ENCODE peak calls at places on chromosomes 12 and 14, in six cellular contexts. Z is T-helper 9 cell, P is stomach, M is psoas muscle, F is lower lobe of right lung, L is activated T-cell treated with anti-CD3 and anti-CD28 coated beads for 1 hour. T is an unnamed sample.
A peak's percentile ranks its signal among the peaks of the same experiment; 100 is the strongest.

GRCh38 chr14:34300330-34300729 is 161.7 kb downstream of the SPTSSA start:
- DNase-seq in Z (no peak), P (no peak), M (no peak), F (no peak), L (no peak), T (no peak)

GRCh38 chr12:124809878-124810277 is 53.8 kb downstream of the SCARB1 start:
- DNase-seq in Z (no peak), P (no peak), M (no peak), F (no peak), L (no peak), T (no peak)

GRCh38 chr12:47316609-47317049 is 236.9 kb upstream of the AMIGO2 start:
- DNase-seq in Z (no peak), P (no peak), M (no peak), F (no peak), L (no peak), T (no peak)

GRCh38 chr12:48681416-48681737 is 661 bp downstream of the KANSL2 start:
- DNase-seq in Z (no peak), P (no peak), M (no peak), F (no peak), L (no peak), T (no peak)

GRCh38 chr12:24709201-24709600 is 239.7 kb downstream of the BCAT1 start:
- DNase-seq in Z (no peak), P (no peak), M (no peak), F (no peak), L (no peak), T (no peak)

GRCh38 chr14:67538501-67538900 is 5.4 kb downstream of the PLEKHH1 start:
- DNase-seq in Z (no peak), P (no peak), M (no peak), F (no peak), L (no peak), T (no peak)

GRCh38 chr14:68891851-68892660 is 87.0 kb downstream of the ACTN1 start:
- DNase-seq in Z (no peak), P (no peak), M (peak; percentile 44), F (no peak), L (no peak), T (peak; percentile 59)

GRCh38 chr12:43331935-43332334 is 220.1 kb downstream of the ADAMTS20 start:
- DNase-seq in Z (no peak), P (no peak), M (no peak), F (no peak), L (no peak), T (no peak)

GRCh38 chr12:131345521-131346436 is 365.1 kb upstream of the SFSWAP start:
- DNase-seq in Z (no peak), P (no peak), M (no peak), F (no peak), L (no peak), T (no peak)

GRCh38 chr12:34287437-34287836 is 265.1 kb downstream of the ALG10 start:
- DNase-seq in Z (no peak), P (no peak), M (peak; percentile 46), F (no peak), L (no peak), T (no peak)

GRCh38 chr12:4915752-4916151 is 6.0 kb downstream of the KCNA1 start:
- DNase-seq in Z (no peak), P (no peak), M (no peak), F (no peak), L (no peak), T (no peak)

GRCh38 chr12:66156654-66157053 is 13.1 kb downstream of the TMBIM4 start:
- DNase-seq in Z (no peak), P (no peak), M (no peak), F (no peak), L (no peak), T (no peak)

GRCh38 chr14:32382704-32383103 is 53.6 kb downstream of the AKAP6 start:
- DNase-seq in Z (no peak), P (no peak), M (no peak), F (no peak), L (no peak), T (no peak)

GRCh38 chr12:45503887-45504286 is 225.6 kb upstream of the ARID2 start:
- DNase-seq in Z (no peak), P (no peak), M (no peak), F (no peak), L (no peak), T (no peak)

GRCh38 chr12:105983622-105984325 is 155.0 kb downstream of the NUAK1 start:
- DNase-seq in Z (no peak), P (no peak), M (no peak), F (no peak), L (no peak), T (no peak)

GRCh38 chr12:104570174-104570907 is 113.6 kb downstream of the CHST11 start:
- DNase-seq in Z (no peak), P (no peak), M (no peak), F (no peak), L (no peak), T (no peak)

GRCh38 chr12:102539651-102540553 is 59.5 kb upstream of the IGF1 start:
- DNase-seq in Z (no peak), P (no peak), M (no peak), F (no peak), L (no peak), T (no peak)

GRCh38 chr12:107319536-107320030 is 226.2 kb upstream of the CRY1 start:
- DNase-seq in Z (peak; percentile 10), P (no peak), M (no peak), F (no peak), L (peak; percentile 2), T (no peak)

GRCh38 chr12:128867466-128867865 is 14.2 kb downstream of the GLT1D1 start:
- DNase-seq in Z (no peak), P (no peak), M (no peak), F (no peak), L (no peak), T (peak; percentile 77)

GRCh38 chr12:125065021-125065752 is at the start of gene AACS:
- DNase-seq in Z (peak; percentile 80), P (peak; percentile 79), M (peak; percentile 87), F (peak; percentile 83), L (peak; percentile 72), T (peak; percentile 92)

GRCh38 chr12:69685810-69686209 is 13.3 kb downstream of the BEST3 start:
- DNase-seq in Z (no peak), P (no peak), M (no peak), F (no peak), L (no peak), T (no peak)

GRCh38 chr12:127770123-127770522 is 496.8 kb upstream of the TMEM132C start:
- DNase-seq in Z (no peak), P (no peak), M (no peak), F (no peak), L (no peak), T (no peak)

GRCh38 chr14:68513137-68513536 is 279.7 kb downstream of the ZFP36L1 start:
- DNase-seq in Z (no peak), P (no peak), M (no peak), F (no peak), L (no peak), T (no peak)

GRCh38 chr12:49296836-49297694 is 2.1 kb downstream of the PRPH start:
- DNase-seq in Z (peak; percentile 20), P (peak; percentile 43), M (peak; percentile 56), F (peak; percentile 57), L (no peak), T (no peak)

GRCh38 chr12:82896979-82897378 is 210.3 kb downstream of the TMTC2 start:
- DNase-seq in Z (no peak), P (peak; percentile 63), M (no peak), F (no peak), L (no peak), T (no peak)

GRCh38 chr12:78385541-78385940 is 479.0 kb upstream of the SYT1 start:
- DNase-seq in Z (no peak), P (no peak), M (no peak), F (no peak), L (no peak), T (no peak)

GRCh38 chr12:42590324-42590934 is 883 bp upstream of the PRICKLE1 start:
- DNase-seq in Z (no peak), P (no peak), M (peak; percentile 62), F (peak; percentile 50), L (no peak), T (no peak)

GRCh38 chr12:82765971-82766705 is 79.4 kb downstream of the TMTC2 start:
- DNase-seq in Z (no peak), P (no peak), M (no peak), F (no peak), L (no peak), T (no peak)

GRCh38 chr14:105880616-105881015 is 354.2 kb downstream of the TMEM121 start:
- DNase-seq in Z (no peak), P (peak; percentile 17), M (no peak), F (peak; percentile 42), L (no peak), T (peak; percentile 67)

GRCh38 chr12:52799498-52800211 is 3.7 kb upstream of the KRT3 start:
- DNase-seq in Z (no peak), P (no peak), M (no peak), F (no peak), L (no peak), T (no peak)

GRCh38 chr12:119475650-119476049 is 117.9 kb upstream of the TMEM233 start:
- DNase-seq in Z (no peak), P (no peak), M (no peak), F (no peak), L (no peak), T (no peak)

GRCh38 chr12:76422878-76423438 is 74.7 kb upstream of the BBS10 start:
- DNase-seq in Z (no peak), P (no peak), M (no peak), F (no peak), L (no peak), T (no peak)

GRCh38 chr12:87812030-87812429 is 217.2 kb downstream of the C12orf50 start:
- DNase-seq in Z (no peak), P (no peak), M (no peak), F (no peak), L (no peak), T (peak; percentile 37)

GRCh38 chr12:85872497-85873091 is 1.5 kb upstream of the NTS start:
- DNase-seq in Z (no peak), P (no peak), M (no peak), F (no peak), L (no peak), T (no peak)

GRCh38 chr12:69555461-69555860 is 29.8 kb upstream of the CCT2 start:
- DNase-seq in Z (no peak), P (no peak), M (no peak), F (no peak), L (no peak), T (no peak)

GRCh38 chr12:104793968-104794367 is 164.1 kb downstream of the SLC41A2 start:
- DNase-seq in Z (no peak), P (no peak), M (no peak), F (no peak), L (no peak), T (no peak)

T was measured in posterior vena cava.